ENCODE peak calls at places on chromosomes 3 and 15, in nine cellular contexts. F, V, T, L, X, I, G, R and D are unnamed samples.

GRCh38 chr3:50388021-50388719 is 28.8 kb upstream of the TMEM115 start:
- DNase-seq in F (peak; percentile 67), V (no peak), T (no peak), L (no peak), X (no peak), I (peak; percentile 61), G (no peak), R (no peak), D (no peak)

GRCh38 chr15:63752075-63752684 is 81.6 kb downstream of the HERC1 start:
- DNase-seq in F (no peak), V (peak; percentile 61), T (no peak), L (peak; percentile 77), X (peak; percentile 70), I (peak; percentile 47), G (no peak), R (no peak), D (no peak)

GRCh38 chr3:12155833-12156232 is 2.9 kb downstream of the TIMP4 start:
- DNase-seq in F (no peak), V (peak; percentile 78), T (no peak), L (peak; percentile 85), X (peak; percentile 78), I (no peak), G (no peak), R (no peak), D (no peak)

GRCh38 chr3:132407025-132407424 is 10.3 kb upstream of the DNAJC13 start:
- DNase-seq in F (no peak), V (no peak), T (no peak), L (no peak), X (no peak), I (no peak), G (no peak), R (no peak), D (no peak)

GRCh38 chr3:17030438-17030837 is 145.7 kb downstream of the PLCL2 start:
- DNase-seq in F (no peak), V (no peak), T (no peak), L (no peak), X (no peak), I (no peak), G (no peak), R (no peak), D (no peak)

GRCh38 chr3:16326724-16327349 is 61.8 kb downstream of the OXNAD1 start:
- DNase-seq in F (no peak), V (no peak), T (no peak), L (no peak), X (no peak), I (no peak), G (no peak), R (no peak), D (no peak)

GRCh38 chr3:146159037-146159436 is 1.9 kb downstream of the PLOD2 start:
- DNase-seq in F (no peak), V (peak; percentile 51), T (no peak), L (no peak), X (no peak), I (no peak), G (no peak), R (no peak), D (no peak)

GRCh38 chr3:129289201-129289921 is 10.7 kb downstream of the HMCES start:
- DNase-seq in F (no peak), V (peak; percentile 86), T (no peak), L (peak; percentile 83), X (peak; percentile 81), I (no peak), G (no peak), R (no peak), D (no peak)

GRCh38 chr15:44726568-44727461 is 9.5 kb upstream of the TRIM69 start:
- DNase-seq in F (peak; percentile 53), V (peak; percentile 95), T (no peak), L (peak; percentile 93), X (peak; percentile 88), I (peak; percentile 61), G (peak; percentile 60), R (no peak), D (peak; percentile 83)

GRCh38 chr15:63860161-63860954 is 26.6 kb upstream of the HERC1 start:
- DNase-seq in F (no peak), V (no peak), T (no peak), L (no peak), X (no peak), I (no peak), G (peak; percentile 42), R (no peak), D (no peak)

GRCh38 chr3:55626284-55626675 is 139.2 kb upstream of the WNT5A start:
- DNase-seq in F (no peak), V (no peak), T (no peak), L (no peak), X (no peak), I (no peak), G (no peak), R (no peak), D (no peak)

GRCh38 chr3:99884484-99884883 is 66.8 kb downstream of the CMSS1 start:
- DNase-seq in F (no peak), V (no peak), T (no peak), L (no peak), X (no peak), I (no peak), G (no peak), R (no peak), D (no peak)

GRCh38 chr3:186189492-186189891 is 80.6 kb upstream of the ETV5 start:
- DNase-seq in F (no peak), V (no peak), T (no peak), L (peak; percentile 3), X (no peak), I (no peak), G (no peak), R (no peak), D (no peak)

GRCh38 chr3:45760878-45761711 is 35.2 kb downstream of the SLC6A20 start:
- DNase-seq in F (peak; percentile 88), V (peak; percentile 58), T (peak; percentile 37), L (peak; percentile 78), X (peak; percentile 45), I (peak; percentile 91), G (no peak), R (peak; percentile 55), D (no peak)

GRCh38 chr3:18424213-18424861 is 802 bp downstream of the SATB1 start:
- DNase-seq in F (peak; percentile 56), V (no peak), T (peak; percentile 43), L (no peak), X (no peak), I (peak; percentile 5), G (no peak), R (no peak), D (no peak)

GRCh38 chr15:62914461-62915079 is 128.0 kb upstream of the TPM1 start:
- DNase-seq in F (no peak), V (no peak), T (no peak), L (no peak), X (no peak), I (no peak), G (no peak), R (no peak), D (no peak)

GRCh38 chr3:134477938-134478337 is 7.8 kb downstream of the ANAPC13 start:
- DNase-seq in F (no peak), V (peak; percentile 70), T (no peak), L (no peak), X (peak; percentile 66), I (no peak), G (no peak), R (no peak), D (no peak)

GRCh38 chr3:87397210-87397609 is 120.8 kb upstream of the POU1F1 start:
- DNase-seq in F (no peak), V (peak; percentile 49), T (no peak), L (peak; percentile 7), X (peak; percentile 19), I (no peak), G (no peak), R (no peak), D (no peak)

GRCh38 chr3:107699682-107700081 is 176.9 kb downstream of the BBX start:
- DNase-seq in F (no peak), V (peak; percentile 26), T (no peak), L (no peak), X (peak; percentile 14), I (no peak), G (no peak), R (no peak), D (no peak)

GRCh38 chr3:15651396-15651795 is 49.9 kb downstream of the BTD start:
- DNase-seq in F (no peak), V (no peak), T (no peak), L (no peak), X (no peak), I (no peak), G (no peak), R (no peak), D (no peak)

GRCh38 chr3:146184616-146185015 is 23.6 kb upstream of the PLOD2 start:
- DNase-seq in F (no peak), V (no peak), T (no peak), L (peak; percentile 61), X (peak; percentile 19), I (no peak), G (no peak), R (no peak), D (no peak)

GRCh38 chr15:64842099-64842940 is 605 bp downstream of the PLEKHO2 start:
- DNase-seq in F (no peak), V (no peak), T (no peak), L (peak; percentile 49), X (no peak), I (no peak), G (no peak), R (no peak), D (no peak)

GRCh38 chr3:197219627-197220026 is 78.8 kb downstream of the DLG1 start:
- DNase-seq in F (peak; percentile 44), V (no peak), T (no peak), L (no peak), X (no peak), I (no peak), G (no peak), R (no peak), D (no peak)